ENCODE peak calls at places on chromosome 10, in eight cellular contexts. V is HCT116, W is stomach, A is H1, D is prostate gland, Y is SK-N-SH, J is esophagus muscularis mucosa, Z is GM23338. L is an unnamed sample.

GRCh38 chr10:106025208-106025811 is 1139.2 kb downstream of the SORCS1 start:
- DNase-seq in V (no peak), W (no peak), A (no peak), D (no peak), Y (no peak), J (no peak), Z (no peak), L (no peak)

GRCh38 chr10:89466599-89467035 is 52.2 kb downstream of the IFIT5 start:
- DNase-seq in V (peak; percentile 44), W (no peak), A (no peak), D (no peak), Y (peak; percentile 23), J (no peak), Z (peak; percentile 48), L (no peak)

GRCh38 chr10:1747590-1748157 is 10.3 kb upstream of the ADARB2 start:
- DNase-seq in V (no peak), W (no peak), A (no peak), D (no peak), Y (no peak), J (peak; percentile 53), Z (no peak), L (no peak)

GRCh38 chr10:62626817-62627216 is 177.7 kb upstream of the ADO start:
- DNase-seq in V (no peak), W (no peak), A (no peak), D (no peak), Y (no peak), J (no peak), Z (peak; percentile 36), L (no peak)

GRCh38 chr10:74202356-74202755 is 51.3 kb downstream of the ADK start:
- DNase-seq in V (no peak), W (no peak), A (no peak), D (no peak), Y (no peak), J (no peak), Z (no peak), L (no peak)

GRCh38 chr10:113088194-113088593 is 138.1 kb downstream of the TCF7L2 start:
- DNase-seq in V (no peak), W (no peak), A (no peak), D (no peak), Y (no peak), J (no peak), Z (no peak), L (no peak)

GRCh38 chr10:100287756-100288155 is 1.3 kb upstream of the BLOC1S2 start:
- DNase-seq in V (no peak), W (no peak), A (no peak), D (no peak), Y (no peak), J (no peak), Z (no peak), L (no peak)

GRCh38 chr10:43138757-43139241 is 554 bp downstream of the CSGALNACT2 start:
- DNase-seq in V (no peak), W (no peak), A (no peak), D (no peak), Y (peak; percentile 67), J (peak; percentile 91), Z (peak; percentile 50), L (no peak)

GRCh38 chr10:7857259-7857658 is 39.0 kb downstream of the TAF3 start:
- DNase-seq in V (no peak), W (no peak), A (no peak), D (no peak), Y (no peak), J (no peak), Z (no peak), L (no peak)

GRCh38 chr10:7872041-7872442 is 53.7 kb downstream of the TAF3 start:
- DNase-seq in V (peak; percentile 0), W (no peak), A (no peak), D (no peak), Y (peak; percentile 48), J (no peak), Z (peak; percentile 58), L (no peak)

GRCh38 chr10:98374176-98374969 is 40.6 kb downstream of the PYROXD2 start:
- DNase-seq in V (no peak), W (no peak), A (no peak), D (no peak), Y (no peak), J (no peak), Z (no peak), L (no peak)

GRCh38 chr10:36765777-36766176 is 359.6 kb upstream of the ANKRD30A start:
- DNase-seq in V (no peak), W (no peak), A (no peak), D (no peak), Y (no peak), J (no peak), Z (no peak), L (no peak)

GRCh38 chr10:5737352-5737751 is 52.7 kb downstream of the TASOR2 start:
- DNase-seq in V (no peak), W (no peak), A (peak; percentile 59), D (no peak), Y (no peak), J (no peak), Z (peak; percentile 70), L (no peak)

GRCh38 chr10:79235765-79236755 is 111.2 kb upstream of the PPIF start:
- DNase-seq in V (no peak), W (no peak), A (no peak), D (no peak), Y (no peak), J (no peak), Z (peak; percentile 77), L (no peak)

GRCh38 chr10:110158051-110159005 is 49.1 kb upstream of the MXI1 start:
- DNase-seq in V (no peak), W (no peak), A (peak; percentile 39), D (no peak), Y (no peak), J (no peak), Z (no peak), L (no peak)

DNA sequence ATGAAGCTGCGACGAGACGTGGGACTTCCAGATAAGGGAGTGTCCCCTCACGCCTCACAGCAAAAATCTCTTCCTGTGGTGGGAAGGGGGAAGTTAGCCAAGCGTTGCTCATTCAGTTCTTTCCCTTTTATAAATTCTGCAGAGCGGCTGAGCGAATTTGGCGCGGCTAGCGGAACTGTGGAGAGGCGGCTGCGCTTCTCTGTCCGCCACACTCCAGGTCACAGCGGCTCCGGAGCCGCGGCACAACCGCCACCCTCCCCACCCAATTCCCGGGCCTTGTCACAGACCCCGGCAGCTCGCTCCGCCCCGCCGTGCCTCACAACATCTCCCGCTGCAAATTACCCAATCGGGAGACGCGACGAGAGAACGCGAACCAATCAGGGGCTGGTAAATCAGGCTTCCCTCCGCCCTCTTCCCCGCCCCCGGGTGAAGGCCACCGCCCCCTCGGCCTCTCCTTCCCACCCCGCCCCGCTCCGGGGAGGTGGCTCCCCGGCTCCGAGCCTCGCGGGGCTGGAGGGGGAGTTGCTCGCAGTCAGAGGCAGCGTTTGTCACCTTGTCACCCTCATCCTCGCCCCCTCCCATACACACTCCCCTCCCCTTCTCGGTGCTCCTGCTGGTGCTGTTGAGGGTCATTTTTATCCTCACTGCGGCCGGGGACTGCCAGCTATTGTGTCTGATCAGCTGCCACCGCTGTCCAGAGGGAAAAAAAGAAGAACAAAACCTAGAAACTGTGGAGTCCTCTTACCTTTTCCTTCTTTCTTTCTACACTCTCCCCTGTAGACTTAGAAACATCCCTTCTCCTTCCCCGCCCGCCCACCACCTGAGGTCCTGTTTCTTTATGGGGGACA is 918 bp upstream of the ARHGAP21 start:
- DNase-seq in V (peak; percentile 92), W (peak; percentile 98), A (peak; percentile 97), D (peak; percentile 99), Y (peak; percentile 96), J (peak; percentile 99), Z (peak; percentile 98), L (peak; percentile 99)
- TF ChIP-seq POLR2AphosphoS5 in V (peak; percentile 95), W (peak; percentile 92), A (no peak), D (peak; percentile 95), Y (peak; percentile 80), J (peak; percentile 95), Z (peak; percentile 73), L (peak; percentile 89)

DNA sequence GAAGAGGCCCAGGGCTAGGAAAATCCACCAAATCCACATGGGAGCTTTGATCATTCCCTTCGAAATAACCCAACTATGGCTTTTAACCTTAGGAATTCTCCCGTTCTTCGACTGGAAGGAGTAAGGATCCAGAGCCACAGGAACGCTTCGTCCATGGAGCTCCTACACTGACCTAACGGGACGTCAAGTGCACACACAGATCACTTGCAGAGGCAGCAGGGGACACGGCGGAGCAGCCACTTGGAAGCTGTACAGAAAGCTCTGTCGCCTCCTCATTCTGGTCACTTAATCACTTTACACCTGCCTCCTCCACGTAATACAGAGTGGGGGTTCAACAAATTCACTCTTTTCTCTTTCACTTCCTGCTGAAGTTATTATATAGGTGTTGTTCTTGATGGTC is 43.9 kb downstream of the RSU1 start:
- DNase-seq in V (no peak), W (no peak), A (no peak), D (no peak), Y (no peak), J (no peak), Z (no peak), L (no peak)
- H3K4me1 ChIP-seq in V (no peaks in the 10 kb centered on the region), W (no peaks in the 10 kb centered on the region), A (peaks cover 2% of the 10 kb centered on the region), D (peaks cover 3% of the 10 kb centered on the region), Y (no peaks in the 10 kb centered on the region), J (peaks cover 11% of the 10 kb centered on the region), Z (peaks cover 1% of the 10 kb centered on the region), L (no peaks in the 10 kb centered on the region)

DNA sequence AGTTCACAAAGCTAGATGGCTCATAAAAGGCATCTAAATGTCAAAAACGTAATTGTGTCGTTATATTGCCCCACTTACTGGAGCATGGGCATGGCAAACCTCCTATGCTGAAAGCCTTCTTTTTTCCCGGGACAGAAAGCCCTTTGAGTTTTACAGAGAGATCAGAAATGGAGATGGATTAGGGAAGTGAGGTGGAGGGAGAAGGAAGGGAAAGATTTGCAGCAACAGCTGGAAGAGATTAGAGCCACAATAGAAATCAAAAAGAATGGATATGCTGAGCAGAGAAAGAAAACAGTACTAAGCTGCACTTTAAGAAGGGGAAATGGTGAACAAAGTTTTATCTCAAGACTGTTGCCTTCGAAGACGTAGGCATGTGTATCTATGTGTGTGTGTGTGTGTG is 97.2 kb upstream of the PCGF5 start:
- DNase-seq in V (no peak), W (no peak), A (no peak), D (no peak), Y (no peak), J (no peak), Z (no peak), L (no peak)
- H3K27ac ChIP-seq in V (no peak overlapping the region), W (no peak overlapping the region), A (no peak overlapping the region), D (no peak overlapping the region), Y (no peak overlapping the region), J (no peak overlapping the region), Z (no peak overlapping the region), L (no peak overlapping the region)

DNA sequence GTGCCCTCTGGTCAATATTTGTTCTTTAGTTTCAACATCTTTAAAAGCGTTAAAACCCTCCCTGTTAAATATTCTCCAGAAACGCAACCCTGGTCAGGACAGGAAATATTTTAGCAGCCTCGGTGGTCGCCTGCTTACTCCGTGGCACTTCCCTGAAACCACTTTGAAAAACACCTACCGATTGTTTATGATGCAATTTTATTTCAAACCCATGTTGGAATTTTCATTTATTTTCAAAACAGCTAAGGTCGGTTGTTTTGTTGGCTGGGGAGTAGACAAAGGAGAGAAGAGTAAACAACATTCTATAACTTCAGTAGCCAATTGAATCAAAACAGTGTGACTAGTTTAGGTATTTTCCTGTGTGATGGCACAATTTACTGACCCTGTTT is 733 bp upstream of the RBP4 start:
- DNase-seq in V (no peak), W (no peak), A (no peak), D (no peak), Y (no peak), J (no peak), Z (no peak), L (no peak)
- TF ChIP-seq POLR2AphosphoS5 in V (no peak), W (no peak), A (no peak), D (no peak), Y (no peak), J (no peak), Z (no peak), L (no peak)

L was measured in sigmoid colon.